ENCODE peak calls at places on chromosomes 12 and 14, in six cellular contexts. Z, N, U, B, P and D are unnamed samples. For H3K9me3, the result is how much of the 10 kb centered on the place peaks cover.

GRCh38 chr12:18546399-18546798 is 191.4 kb downstream of the PLCZ1 start:
- DNase-seq in Z (no peak), N (no peak), U (no peak), B (peak), P (peak), D (no peak)

GRCh38 chr12:19031032-19031431 is 98.5 kb upstream of the PLEKHA5 start:
- DNase-seq in Z (no peak), N (no peak), U (no peak), B (peak), P (peak), D (no peak)

GRCh38 chr12:632102-632696 is 31.0 kb downstream of the NINJ2 start:
- DNase-seq in Z (no peak), N (no peak), U (no peak), B (peak), P (peak), D (no peak)

GRCh38 chr12:50013361-50014147 is 11.7 kb downstream of the RACGAP1 start:
- DNase-seq in Z (no peak), N (no peak), U (no peak), B (no peak), P (no peak), D (no peak)

GRCh38 chr14:79318371-79318770 is 892.9 kb downstream of the DIO2 start:
- DNase-seq in Z (no peak), N (no peak), U (no peak), B (no peak), P (no peak), D (no peak)

GRCh38 chr12:30622509-30622908 is 73.2 kb downstream of the IPO8 start:
- DNase-seq in Z (no peak), N (no peak), U (no peak), B (peak), P (peak), D (no peak)

GRCh38 chr12:30822385-30823139 is 67.8 kb upstream of the CAPRIN2 start:
- DNase-seq in Z (peak), N (peak), U (peak), B (peak), P (no peak), D (no peak)

GRCh38 chr14:68501621-68502052 is 291.2 kb downstream of the ZFP36L1 start:
- DNase-seq in Z (no peak), N (no peak), U (no peak), B (no peak), P (no peak), D (no peak)

GRCh38 chr12:110004598-110004997 is 5.4 kb downstream of the ANKRD13A start:
- DNase-seq in Z (peak), N (no peak), U (no peak), B (no peak), P (no peak), D (no peak)

GRCh38 chr12:29650371-29650770 is 133.4 kb downstream of the TMTC1 start:
- DNase-seq in Z (no peak), N (no peak), U (no peak), B (no peak), P (no peak), D (no peak)

GRCh38 chr14:37056473-37056872 is 115.9 kb downstream of the SLC25A21 start:
- DNase-seq in Z (no peak), N (no peak), U (no peak), B (no peak), P (peak), D (no peak)

GRCh38 chr12:57803317-57803893 is 15.1 kb downstream of the AVIL start:
- DNase-seq in Z (peak), N (no peak), U (peak), B (peak), P (peak), D (no peak)

GRCh38 chr14:56102901-56103409 is 15.3 kb upstream of the PELI2 start:
- DNase-seq in Z (no peak), N (no peak), U (no peak), B (no peak), P (no peak), D (no peak)

GRCh38 chr12:65229441-65229840 is 49.0 kb upstream of the MSRB3 start:
- DNase-seq in Z (no peak), N (no peak), U (no peak), B (peak), P (peak), D (no peak)

GRCh38 chr12:12379831-12380730 is 23.2 kb downstream of the BORCS5 start:
- DNase-seq in Z (peak), N (peak), U (no peak), B (peak), P (no peak), D (peak)

GRCh38 chr12:9702239-9702638 is 30.7 kb downstream of the CLECL1 start:
- DNase-seq in Z (peak), N (peak), U (no peak), B (no peak), P (no peak), D (peak)

GRCh38 chr12:25014961-25015360 is 66.1 kb upstream of the BCAT1 start:
- DNase-seq in Z (no peak), N (no peak), U (no peak), B (peak), P (no peak), D (no peak)

GRCh38 chr14:34035177-34035933 is 84.5 kb upstream of the EGLN3 start:
- DNase-seq in Z (no peak), N (no peak), U (no peak), B (peak), P (peak), D (no peak)

GRCh38 chr14:32932921-32933622 is 5.6 kb upstream of the NPAS3 start:
- DNase-seq in Z (no peak), N (no peak), U (peak), B (no peak), P (no peak), D (no peak)

GRCh38 chr14:32933943-32934890 is 4.5 kb upstream of the NPAS3 start:
- DNase-seq in Z (no peak), N (no peak), U (peak), B (peak), P (peak), D (no peak)

GRCh38 chr14:32932302-32932920 is 6.3 kb upstream of the NPAS3 start:
- DNase-seq in Z (no peak), N (no peak), U (no peak), B (no peak), P (no peak), D (no peak)

GRCh38 chr14:32933623-32933942 is 5.1 kb upstream of the NPAS3 start:
- DNase-seq in Z (no peak), N (no peak), U (no peak), B (peak), P (peak), D (no peak)

DNA sequence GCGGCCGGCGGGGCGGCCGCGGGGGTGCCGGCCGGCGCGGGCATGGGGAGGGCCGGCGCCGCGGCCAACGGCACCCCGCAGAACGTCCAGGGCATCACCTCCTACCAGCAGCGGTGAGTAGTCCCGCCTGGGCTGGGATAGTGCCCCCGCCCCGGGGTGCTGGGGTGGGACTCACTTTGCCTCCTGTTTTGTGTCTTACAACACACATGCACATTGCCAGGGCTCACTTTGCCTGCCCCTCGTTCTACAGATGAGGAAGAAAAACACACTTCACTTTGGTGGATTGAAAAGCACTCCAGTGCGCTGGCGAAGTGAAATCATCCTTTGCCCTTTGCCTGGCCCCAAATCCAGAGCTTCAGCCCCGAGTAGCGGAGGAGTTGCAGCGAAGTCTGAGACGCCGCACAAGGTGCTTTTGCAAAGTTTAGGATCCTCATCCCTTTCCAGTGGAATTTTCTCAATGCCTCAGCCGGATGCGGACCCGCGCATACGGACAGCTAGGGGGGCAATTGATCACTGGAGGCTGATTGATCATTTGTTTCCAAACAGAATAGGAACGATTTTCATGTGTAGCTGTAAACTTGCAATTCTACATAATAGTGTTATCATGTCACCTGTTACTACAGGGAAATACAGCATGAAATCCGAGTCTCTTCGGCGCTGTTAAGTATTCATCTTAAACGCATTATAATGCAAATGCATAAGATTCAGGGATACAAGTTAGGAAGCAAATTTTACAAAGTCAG is 3.6 kb upstream of the NPAS3 start:
- DNase-seq in Z (no peak), N (no peak), U (peak), B (peak), P (no peak), D (no peak)
- H3K4me3 ChIP-seq in Z (no peak), N (no peak), U (peak), B (peak), P (peak), D (no peak)

GRCh38 chr14:29724991-29725390 is 202.7 kb downstream of the PRKD1 start:
- DNase-seq in Z (no peak), N (no peak), U (no peak), B (peak), P (no peak), D (no peak)
- H3K9me3 ChIP-seq in Z (under half), N (under half), U (under half), B (under half), P (under half), D (under half)

GRCh38 chr14:22977684-22978486 is 4.5 kb downstream of the AJUBA start:
- DNase-seq in Z (no peak), N (no peak), U (peak), B (peak), P (peak), D (no peak)
- H3K4me3 ChIP-seq in Z (no peak), N (no peak), U (no peak), B (peak), P (peak), D (no peak)

GRCh38 chr12:105347486-105347885 is 17.0 kb downstream of the C12orf75 start:
- DNase-seq in Z (no peak), N (no peak), U (no peak), B (no peak), P (no peak), D (no peak)

GRCh38 chr12:105338954-105339353 is 8.5 kb downstream of the C12orf75 start:
- DNase-seq in Z (no peak), N (no peak), U (no peak), B (peak), P (no peak), D (no peak)

GRCh38 chr12:105343836-105344235 is 13.3 kb downstream of the C12orf75 start:
- DNase-seq in Z (no peak), N (no peak), U (no peak), B (no peak), P (no peak), D (no peak)

GRCh38 chr12:105341010-105341409 is 10.5 kb downstream of the C12orf75 start:
- DNase-seq in Z (no peak), N (no peak), U (no peak), B (peak), P (peak), D (no peak)

DNA sequence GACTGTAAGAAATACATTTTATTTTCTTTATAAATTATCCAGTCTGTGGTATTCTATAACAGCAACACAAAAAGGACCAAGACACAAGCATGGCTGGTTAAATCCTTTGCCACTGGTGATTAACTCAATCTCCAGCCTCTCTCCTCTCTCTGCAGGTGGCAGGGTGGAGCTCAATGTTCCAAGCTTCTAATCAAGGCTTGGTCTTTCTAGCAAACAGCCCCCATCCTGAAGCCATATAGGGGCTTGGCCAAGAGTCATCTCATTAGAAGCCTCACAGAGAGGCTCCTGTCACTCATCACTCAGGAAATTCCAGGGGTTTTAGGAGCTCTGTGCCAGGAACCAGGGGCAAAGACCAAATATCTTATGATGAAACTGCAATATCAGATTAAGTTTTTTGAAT is 12.0 kb downstream of the C12orf75 start:
- DNase-seq in Z (no peak), N (no peak), U (no peak), B (no peak), P (no peak), D (no peak)
- H3K9me3 ChIP-seq in Z (under half), N (under half), U (under half), B (under half), P (under half), D (under half)

DNA sequence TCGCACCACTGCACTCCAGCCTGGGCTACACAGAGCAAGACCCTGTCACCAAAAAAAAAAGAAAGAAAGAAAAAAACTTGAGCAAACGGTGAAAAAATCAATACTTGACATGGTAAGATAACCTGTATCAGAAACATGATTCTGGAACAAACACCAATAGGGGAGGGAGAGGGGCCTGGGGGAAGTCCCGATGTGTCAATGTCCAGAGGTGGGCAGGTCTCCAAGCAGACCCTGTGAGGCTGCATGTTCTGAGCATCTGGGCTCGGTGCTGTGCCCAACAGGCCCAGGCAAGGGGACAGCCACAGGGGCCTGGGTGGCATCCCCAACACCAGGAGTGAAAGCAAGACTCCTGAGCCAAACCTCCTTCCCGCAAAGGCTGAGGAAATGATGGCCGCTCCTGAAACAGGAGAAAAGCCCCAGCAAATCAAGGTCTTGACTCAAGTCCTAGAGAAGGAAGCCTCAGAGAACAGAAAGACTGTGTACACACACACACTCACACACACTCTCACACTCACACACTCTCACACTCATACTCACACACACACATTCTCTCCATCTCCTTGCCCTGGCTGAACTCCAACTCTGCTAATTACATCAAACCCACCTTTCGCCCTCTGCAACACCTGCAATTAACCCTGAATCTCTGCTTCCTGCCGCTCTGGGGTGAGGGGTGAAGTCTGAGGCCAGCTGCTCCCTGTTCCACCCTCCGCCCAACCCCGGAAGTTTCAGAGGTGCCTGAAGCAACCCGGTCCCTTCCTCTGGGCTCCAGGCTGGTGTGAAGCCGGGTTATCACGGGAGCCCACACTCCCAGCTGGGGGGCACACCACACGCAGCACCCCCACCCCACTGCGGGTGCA is 20.4 kb downstream of the CCDC88C start:
- DNase-seq in Z (peak), N (peak), U (no peak), B (no peak), P (no peak), D (no peak)
- H3K4me3 ChIP-seq in Z (peak), N (peak), U (no peak), B (no peak), P (no peak), D (peak)